ENCODE peak calls at places on chromosome 9, in four cellular contexts. One of them, this sample, is unnamed.

GRCh38 chr9:131503626-131504465 is 1.1 kb downstream of the POMT1 start:
- DNase-seq in HepG2: peak
- DNase-seq in K562: peak
- DNase-seq in A549: peak
- DNase-seq in this sample: no peak

GRCh38 chr9:132670816-132671371 is 630 bp downstream of the GTF3C4 start:
- DNase-seq in HepG2: no peak
- DNase-seq in K562: peak
- DNase-seq in A549: peak
- DNase-seq in this sample: no peak

GRCh38 chr9:91857291-91857781 is 92.7 kb downstream of the ROR2 start:
- DNase-seq in HepG2: no peak
- DNase-seq in K562: no peak
- DNase-seq in A549: no peak
- DNase-seq in this sample: no peak

GRCh38 chr9:82810902-82811301 is 252.0 kb downstream of the RASEF start:
- DNase-seq in HepG2: no peak
- DNase-seq in K562: no peak
- DNase-seq in A549: peak
- DNase-seq in this sample: no peak

GRCh38 chr9:77926314-77926959 is 105.2 kb downstream of the GNAQ start:
- DNase-seq in HepG2: no peak
- DNase-seq in K562: no peak
- DNase-seq in A549: peak
- DNase-seq in this sample: no peak

GRCh38 chr9:21833090-21833801 is 30.8 kb downstream of the MTAP start:
- DNase-seq in HepG2: no peak
- DNase-seq in K562: no peak
- DNase-seq in A549: no peak
- DNase-seq in this sample: peak

GRCh38 chr9:5025416-5025815 is 40.3 kb downstream of the JAK2 start:
- DNase-seq in HepG2: no peak
- DNase-seq in K562: no peak
- DNase-seq in A549: no peak
- DNase-seq in this sample: no peak

GRCh38 chr9:22395585-22396205 is 50.9 kb upstream of the DMRTA1 start:
- DNase-seq in HepG2: peak
- DNase-seq in K562: no peak
- DNase-seq in A549: peak
- DNase-seq in this sample: no peak

GRCh38 chr9:129197978-129198736 is 20.1 kb upstream of the IER5L start:
- DNase-seq in HepG2: no peak
- DNase-seq in K562: no peak
- DNase-seq in A549: no peak
- DNase-seq in this sample: no peak

GRCh38 chr9:135228345-135228982 is 141.0 kb downstream of the OLFM1 start:
- DNase-seq in HepG2: no peak
- DNase-seq in K562: no peak
- DNase-seq in A549: no peak
- DNase-seq in this sample: no peak

GRCh38 chr9:16385590-16386578 is 484.6 kb downstream of the BNC2 start:
- DNase-seq in HepG2: no peak
- DNase-seq in K562: no peak
- DNase-seq in A549: peak
- DNase-seq in this sample: no peak

GRCh38 chr9:117114768-117115167 is 300.1 kb downstream of the ASTN2 start:
- DNase-seq in HepG2: no peak
- DNase-seq in K562: no peak
- DNase-seq in A549: no peak
- DNase-seq in this sample: no peak

GRCh38 chr9:133496901-133497411 is 18.1 kb upstream of the SLC2A6 start:
- DNase-seq in HepG2: no peak
- DNase-seq in K562: no peak
- DNase-seq in A549: no peak
- DNase-seq in this sample: no peak

GRCh38 chr9:131457746-131458145 is 45.0 kb upstream of the POMT1 start:
- DNase-seq in HepG2: no peak
- DNase-seq in K562: no peak
- DNase-seq in A549: no peak
- DNase-seq in this sample: no peak

GRCh38 chr9:98118640-98119601 is at the start of gene TRIM14:
- DNase-seq in HepG2: peak
- DNase-seq in K562: peak
- DNase-seq in A549: peak
- DNase-seq in this sample: no peak

GRCh38 chr9:70478963-70479641 is 64.6 kb upstream of the KLF9 start:
- DNase-seq in HepG2: no peak
- DNase-seq in K562: no peak
- DNase-seq in A549: no peak
- DNase-seq in this sample: no peak

GRCh38 chr9:8188720-8189407 is 389.3 kb upstream of the DMAC1 start:
- DNase-seq in HepG2: no peak
- DNase-seq in K562: no peak
- DNase-seq in A549: no peak
- DNase-seq in this sample: no peak

GRCh38 chr9:80550181-80550580 is 978.4 kb downstream of the TLE4 start:
- DNase-seq in HepG2: no peak
- DNase-seq in K562: no peak
- DNase-seq in A549: no peak
- DNase-seq in this sample: no peak

GRCh38 chr9:137757613-137758029 is 120.0 kb upstream of the CACNA1B start:
- DNase-seq in HepG2: no peak
- DNase-seq in K562: no peak
- DNase-seq in A549: peak
- DNase-seq in this sample: peak

GRCh38 chr9:111832428-111832827 is 37.7 kb upstream of the SHOC1 start:
- DNase-seq in HepG2: no peak
- DNase-seq in K562: no peak
- DNase-seq in A549: no peak
- DNase-seq in this sample: no peak

GRCh38 chr9:13278023-13278367 is 1.5 kb downstream of the MPDZ start:
- DNase-seq in HepG2: peak
- DNase-seq in K562: peak
- DNase-seq in A549: no peak
- DNase-seq in this sample: no peak

GRCh38 chr9:117704024-117704575 is at the start of gene TLR4:
- DNase-seq in HepG2: no peak
- DNase-seq in K562: no peak
- DNase-seq in A549: no peak
- DNase-seq in this sample: peak

GRCh38 chr9:123395276-123396006 is 39.4 kb downstream of the CRB2 start:
- DNase-seq in HepG2: no peak
- DNase-seq in K562: no peak
- DNase-seq in A549: no peak
- DNase-seq in this sample: no peak

GRCh38 chr9:105067895-105068580 is 140.1 kb upstream of the ABCA1 start:
- DNase-seq in HepG2: no peak
- DNase-seq in K562: no peak
- DNase-seq in A549: peak
- DNase-seq in this sample: no peak

GRCh38 chr9:98091735-98092632 is 27.0 kb downstream of the TRIM14 start:
- DNase-seq in HepG2: no peak
- DNase-seq in K562: no peak
- DNase-seq in A549: no peak
- DNase-seq in this sample: no peak

GRCh38 chr9:89606567-89607311 is 1.9 kb downstream of the GADD45G start:
- DNase-seq in HepG2: no peak
- DNase-seq in K562: peak
- DNase-seq in A549: no peak
- DNase-seq in this sample: no peak

GRCh38 chr9:136564379-136564988 is 18.6 kb upstream of the NOTCH1 start:
- DNase-seq in HepG2: no peak
- DNase-seq in K562: peak
- DNase-seq in A549: no peak
- DNase-seq in this sample: peak
- TF ChIP-seq POLR2AphosphoS2 in HepG2: no peak
- TF ChIP-seq POLR2AphosphoS2 in K562: no peak
- TF ChIP-seq POLR2AphosphoS2 in A549: no peak
- TF ChIP-seq POLR2AphosphoS2 in this sample: no peak

GRCh38 chr9:93259490-93260289 is 75.8 kb downstream of the WNK2 start:
- DNase-seq in HepG2: no peak
- DNase-seq in K562: no peak
- DNase-seq in A549: no peak
- DNase-seq in this sample: no peak
- TF ChIP-seq HDAC2 in HepG2: no peak
- TF ChIP-seq HDAC2 in K562: no peak
- TF ChIP-seq HDAC2 in A549: no peak
- TF ChIP-seq HDAC2 in this sample: no peak

DNA sequence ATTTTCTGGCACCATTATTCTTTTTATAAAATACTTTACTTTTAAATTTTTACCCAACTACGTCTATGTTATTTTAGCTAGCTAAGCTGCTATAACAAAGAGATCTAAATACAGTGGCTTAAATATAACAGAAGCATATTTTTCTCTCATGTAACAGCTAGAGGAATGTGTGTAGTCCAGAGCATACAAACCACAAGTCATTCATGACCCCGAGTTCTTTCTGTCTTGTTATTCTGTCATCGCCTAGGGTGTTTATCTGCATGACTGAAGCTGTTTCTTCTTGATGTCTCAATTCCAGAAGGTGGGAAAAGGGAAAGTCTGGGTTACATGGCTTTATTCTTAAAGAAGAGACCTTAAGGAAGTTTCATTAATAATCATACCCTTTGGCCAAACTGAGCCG is 136.9 kb upstream of the RFX3 start:
- DNase-seq in HepG2: no peak
- DNase-seq in K562: no peak
- DNase-seq in A549: no peak
- DNase-seq in this sample: no peak
- TF ChIP-seq POLR2AphosphoS2 in HepG2: no peak
- TF ChIP-seq POLR2AphosphoS2 in K562: no peak
- TF ChIP-seq POLR2AphosphoS2 in A549: no peak
- TF ChIP-seq POLR2AphosphoS2 in this sample: no peak

GRCh38 chr9:126669108-126669507 is 55.4 kb downstream of the LMX1B start:
- DNase-seq in HepG2: no peak
- DNase-seq in K562: no peak
- DNase-seq in A549: no peak
- DNase-seq in this sample: no peak
- TF ChIP-seq HDAC2 in HepG2: no peak
- TF ChIP-seq HDAC2 in K562: no peak
- TF ChIP-seq HDAC2 in A549: no peak
- TF ChIP-seq HDAC2 in this sample: no peak

DNA sequence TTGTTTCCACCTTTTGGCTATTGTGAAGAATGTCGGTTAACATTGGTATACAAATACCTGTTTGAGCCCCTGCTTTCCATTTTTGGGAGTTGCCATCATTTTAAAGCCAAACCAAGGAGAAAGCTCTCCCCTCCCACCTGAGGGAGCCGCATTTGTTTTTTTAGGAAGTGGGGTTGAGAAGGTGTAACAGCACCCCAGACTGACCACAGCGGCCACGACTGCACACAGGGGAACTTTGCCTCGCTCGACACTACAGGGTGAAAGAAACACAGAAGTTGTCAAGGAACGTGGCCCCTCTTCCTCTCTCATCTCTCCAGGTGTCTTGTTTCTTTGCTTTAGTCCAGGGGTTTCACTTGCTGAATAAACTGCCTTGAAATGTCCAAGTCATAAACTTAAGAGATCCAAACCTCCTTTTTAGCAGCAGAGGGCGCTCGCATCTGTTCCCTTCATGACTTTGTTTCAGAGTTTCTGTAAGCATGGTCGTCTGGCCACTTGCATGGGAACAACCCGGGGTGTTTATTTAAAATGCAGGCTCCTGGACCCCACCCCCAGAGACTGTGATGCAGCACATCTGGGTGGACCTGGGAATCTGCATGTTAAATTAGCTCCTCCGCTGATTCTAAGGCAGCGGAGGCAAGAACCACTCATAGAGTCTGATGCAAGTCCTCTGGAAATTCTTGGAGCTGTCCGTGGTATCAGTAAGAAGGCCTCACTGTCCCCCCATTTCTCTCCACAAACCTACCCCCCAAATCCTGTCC is 2.1 kb upstream of the TTLL11 start:
- DNase-seq in HepG2: peak
- DNase-seq in K562: peak
- DNase-seq in A549: peak
- DNase-seq in this sample: no peak
- TF ChIP-seq POLR2AphosphoS2 in HepG2: no peak
- TF ChIP-seq POLR2AphosphoS2 in K562: no peak
- TF ChIP-seq POLR2AphosphoS2 in A549: no peak
- TF ChIP-seq POLR2AphosphoS2 in this sample: no peak

DNA sequence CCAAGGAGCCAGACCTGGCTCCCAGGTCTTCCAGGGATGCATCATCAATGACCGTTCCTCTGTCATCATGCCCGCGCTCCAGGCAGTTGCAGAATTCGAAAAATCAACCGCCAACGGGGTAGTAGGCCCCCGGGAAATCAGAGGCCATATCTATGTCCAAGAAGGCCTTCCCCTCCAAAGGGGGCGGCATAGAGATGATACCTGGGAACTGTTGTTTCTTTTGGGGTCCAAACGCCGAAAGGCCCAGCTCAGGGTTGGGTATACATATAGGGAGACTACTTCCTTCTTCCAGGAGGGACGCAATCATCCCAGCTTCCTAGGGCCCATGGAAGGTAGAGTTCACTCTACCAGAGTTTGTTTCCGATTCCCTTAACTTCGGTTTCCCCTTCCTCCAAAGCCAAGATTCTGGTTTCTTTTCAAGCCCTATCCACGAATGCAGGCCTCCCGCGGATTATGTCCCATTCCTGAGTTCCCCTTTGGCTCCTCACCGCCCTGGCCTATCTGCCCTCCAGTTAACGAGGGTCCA is 754 bp downstream of the DCAF12 start:
- DNase-seq in HepG2: peak
- DNase-seq in K562: peak
- DNase-seq in A549: peak
- DNase-seq in this sample: no peak
- TF ChIP-seq HDAC2 in HepG2: no peak
- TF ChIP-seq HDAC2 in K562: no peak
- TF ChIP-seq HDAC2 in A549: no peak
- TF ChIP-seq HDAC2 in this sample: no peak

DNA sequence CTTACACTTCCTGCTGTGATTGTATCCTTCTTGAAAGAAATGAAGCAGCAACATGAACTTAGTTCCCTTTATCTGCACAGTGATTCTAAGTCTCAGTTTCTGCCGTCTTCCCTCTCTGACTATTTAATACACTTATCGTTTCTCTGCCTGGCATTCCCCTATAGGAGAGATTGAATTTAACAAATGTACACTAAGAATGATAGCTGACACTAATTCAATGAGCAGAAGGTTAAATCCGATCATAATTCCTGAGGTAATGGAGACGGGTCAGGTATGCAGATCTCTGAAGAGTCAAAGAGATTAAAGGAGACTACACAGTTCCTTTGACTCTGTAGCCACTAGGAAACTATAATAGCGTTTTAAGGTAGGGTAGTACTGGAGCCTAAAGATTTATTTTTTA is 185.2 kb upstream of the ELAVL2 start:
- DNase-seq in HepG2: no peak
- DNase-seq in K562: no peak
- DNase-seq in A549: no peak
- DNase-seq in this sample: no peak
- TF ChIP-seq POLR2AphosphoS2 in HepG2: no peak
- TF ChIP-seq POLR2AphosphoS2 in K562: no peak
- TF ChIP-seq POLR2AphosphoS2 in A549: no peak
- TF ChIP-seq POLR2AphosphoS2 in this sample: no peak